ENCODE peak calls at places on chromosomes 12 and 14, in five cellular contexts. X is stimulated activated CD8-positive, alpha-beta memory T cell treated with anti-CD3 and anti-CD28 coated beads, Interleukin-15, amount 100 ng/mL, for 4 hours; R is A549; O is T-helper 2 cell; W is left ventricle myocardium superior. V is an unnamed sample.

GRCh38 chr12:51012570-51013236 is 13.5 kb downstream of the SLC11A2 start:
- DNase-seq in X (no peak), W (no peak), O (no peak), R (no peak), V (no peak)

GRCh38 chr14:93548102-93548843 is 117.5 kb downstream of the UNC79 start:
- DNase-seq in W (no peak), X (no peak), R (no peak), O (no peak), V (no peak)

GRCh38 chr12:53971686-53972085 is 1.2 kb upstream of the HOXC11 start:
- DNase-seq in O (no peak), X (no peak), R (no peak), W (no peak), V (no peak)

GRCh38 chr12:104420868-104421267 is 35.9 kb upstream of the CHST11 start:
- DNase-seq in W (no peak), R (no peak), O (no peak), X (no peak), V (peak; percentile 46)

GRCh38 chr12:81610955-81611889 is 147.9 kb downstream of the PPFIA2 start:
- DNase-seq in R (peak; percentile 51), W (no peak), O (no peak), X (no peak), V (peak; percentile 4)

GRCh38 chr14:52380294-52380693 is 66.2 kb downstream of the PTGER2 start:
- DNase-seq in R (peak; percentile 36), W (no peak), X (no peak), O (no peak), V (peak; percentile 36)

GRCh38 chr12:123242083-123242904 is 9.1 kb downstream of the MTRFR start:
- DNase-seq in X (no peak), O (no peak), R (no peak), W (no peak), V (no peak)

GRCh38 chr12:78407722-78408121 is 456.9 kb upstream of the SYT1 start:
- DNase-seq in W (no peak), R (no peak), O (no peak), X (no peak), V (no peak)

GRCh38 chr12:131379758-131380157 is 331.1 kb upstream of the SFSWAP start:
- DNase-seq in X (no peak), W (no peak), O (no peak), R (no peak), V (no peak)

GRCh38 chr14:56299306-56299984 is 181.2 kb downstream of the PELI2 start:
- DNase-seq in W (no peak), O (no peak), R (no peak), X (no peak), V (no peak)

GRCh38 chr12:109946505-109946904 is 46.4 kb downstream of the TCHP start:
- DNase-seq in R (no peak), O (no peak), X (no peak), W (no peak), V (no peak)

GRCh38 chr14:89014570-89014847 is 190.1 kb downstream of the TTC8 start:
- DNase-seq in O (no peak), X (no peak), R (no peak), W (no peak), V (no peak)

GRCh38 chr14:30450620-30451019 is 108.3 kb upstream of the G2E3 start:
- DNase-seq in O (no peak), X (no peak), R (no peak), W (no peak), V (no peak)

V was measured in HT1080.